ENCODE peak calls at places on chromosome 14, in four cellular contexts. N is tibial artery, R is brain microvascular endothelial cell, W is stomach. E is an unnamed sample.
A peak's percentile ranks its signal among the peaks of the same experiment; 100 is the strongest.

GRCh38 chr14:32397871-32398640 is 69.0 kb downstream of the AKAP6 start:
- DNase-seq in N (no peak), R (no peak), W (no peak), E (no peak)

GRCh38 chr14:103155013-103155412 is 31.8 kb downstream of the TNFAIP2 start:
- DNase-seq in N (peak; percentile 88), R (no peak), W (peak; percentile 52), E (peak; percentile 21)

GRCh38 chr14:105097797-105098127 is 32.5 kb upstream of the GPR132 start:
- DNase-seq in N (no peak), R (no peak), W (no peak), E (peak; percentile 56)

GRCh38 chr14:36300337-36300736 is 20.1 kb downstream of the MBIP start:
- DNase-seq in N (no peak), R (no peak), W (no peak), E (no peak)

GRCh38 chr14:90344920-90345557 is 13.3 kb upstream of the NRDE2 start:
- DNase-seq in N (no peak), R (no peak), W (no peak), E (no peak)

GRCh38 chr14:38357557-38357956 is 101.7 kb upstream of the CLEC14A start:
- DNase-seq in N (no peak), R (peak; percentile 59), W (no peak), E (no peak)

GRCh38 chr14:22978487-22978837 is 3.9 kb downstream of the AJUBA start:
- DNase-seq in N (no peak), R (no peak), W (no peak), E (no peak)

GRCh38 chr14:75279739-75280447 is 1.3 kb downstream of the FOS start:
- DNase-seq in N (peak; percentile 75), R (no peak), W (no peak), E (no peak)

GRCh38 chr14:70571139-70571538 is 29.3 kb downstream of the MED6 start:
- DNase-seq in N (no peak), R (no peak), W (no peak), E (no peak)

GRCh38 chr14:50053935-50054334 is 62.4 kb downstream of the VCPKMT start:
- DNase-seq in N (no peak), R (no peak), W (no peak), E (no peak)
- H3K36me3 ChIP-seq in N (no peaks in the 10 kb centered on the region), R (no peaks in the 10 kb centered on the region), W (no peaks in the 10 kb centered on the region), E (no peaks in the 10 kb centered on the region)

DNA sequence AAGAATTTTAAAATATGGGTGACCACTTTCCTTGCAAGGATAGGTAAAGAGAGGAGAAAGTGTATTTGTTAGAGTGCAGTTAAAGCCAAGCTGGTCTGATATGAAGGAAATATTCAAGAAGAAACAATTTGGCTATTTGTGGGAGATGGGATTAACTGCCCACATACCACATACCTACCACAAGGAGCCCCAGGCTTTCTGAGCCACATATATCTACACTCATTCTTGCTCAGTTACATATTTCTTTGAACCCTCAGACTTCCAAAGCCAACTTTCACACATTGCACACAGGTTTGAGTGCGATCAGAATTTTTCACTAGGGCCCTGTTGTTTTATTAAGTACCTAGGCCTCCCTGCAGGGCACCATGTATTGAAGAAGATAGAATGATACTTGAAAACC is 330.2 kb downstream of the ZFP36L1 start:
- DNase-seq in N (no peak), R (no peak), W (no peak), E (no peak)
- TF ChIP-seq CTCF in N (no peak), R (peak; percentile 49), W (no peak), E (no peak)

GRCh38 chr14:100774164-100774537 is 47.5 kb downstream of the DLK1 start:
- DNase-seq in N (peak; percentile 34), R (no peak), W (peak; percentile 20), E (no peak)

GRCh38 chr14:100775831-100776591 is 49.3 kb downstream of the DLK1 start:
- DNase-seq in N (peak; percentile 41), R (peak; percentile 57), W (peak; percentile 23), E (no peak)

GRCh38 chr14:100773331-100774163 is 46.9 kb downstream of the DLK1 start:
- DNase-seq in N (peak; percentile 39), R (no peak), W (peak; percentile 14), E (no peak)

GRCh38 chr14:100776681-100777365 is 49.1 kb upstream of the MEG3 start:
- DNase-seq in N (peak; percentile 42), R (no peak), W (peak; percentile 14), E (peak; percentile 28)

GRCh38 chr14:100775351-100775830 is 48.7 kb downstream of the DLK1 start:
- DNase-seq in N (peak; percentile 21), R (no peak), W (no peak), E (peak; percentile 22)
- H3K36me3 ChIP-seq in N (no peaks in the 10 kb centered on the region), R (no peaks in the 10 kb centered on the region), W (no peaks in the 10 kb centered on the region), E (no peaks in the 10 kb centered on the region)

DNA sequence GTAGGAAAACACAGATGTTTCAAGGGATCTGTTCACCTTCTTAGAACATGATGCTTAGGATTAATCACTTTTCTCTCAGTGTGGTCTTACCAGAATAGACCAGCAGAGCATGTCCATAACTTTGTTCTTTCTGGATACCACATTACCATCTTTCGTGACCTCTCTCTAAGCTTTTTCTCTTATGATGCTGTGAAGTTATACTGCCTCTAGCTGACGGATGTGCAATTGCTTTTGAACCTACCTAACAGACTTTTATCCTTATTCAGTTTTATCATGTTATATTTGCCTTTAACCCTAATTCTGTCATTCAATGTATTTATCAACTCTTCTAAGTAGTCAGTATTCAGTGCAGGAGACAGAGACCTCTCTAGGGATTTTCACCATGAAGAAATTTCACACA is 246.7 kb downstream of the DACT1 start:
- DNase-seq in N (no peak), R (no peak), W (no peak), E (no peak)
- TF ChIP-seq CTCF in N (peak; percentile 18), R (peak; percentile 17), W (no peak), E (no peak)

GRCh38 chr14:92686411-92686762 is 62.0 kb downstream of the LGMN start:
- DNase-seq in N (no peak), R (no peak), W (no peak), E (no peak)

GRCh38 chr14:92686763-92687427 is 61.5 kb downstream of the LGMN start:
- DNase-seq in N (peak; percentile 87), R (peak; percentile 51), W (peak; percentile 86), E (peak; percentile 86)

GRCh38 chr14:92688434-92689375 is 59.7 kb downstream of the LGMN start:
- DNase-seq in N (no peak), R (no peak), W (peak; percentile 49), E (no peak)

GRCh38 chr14:92685784-92686355 is 62.6 kb downstream of the LGMN start:
- DNase-seq in N (no peak), R (no peak), W (no peak), E (no peak)

GRCh38 chr14:92687681-92688433 is 60.6 kb downstream of the LGMN start:
- DNase-seq in N (peak; percentile 81), R (no peak), W (peak; percentile 62), E (no peak)
- H3K36me3 ChIP-seq in N (peaks cover 9% of the 10 kb centered on the region), R (no peaks in the 10 kb centered on the region), W (peaks cover 6% of the 10 kb centered on the region), E (peaks cover 10% of the 10 kb centered on the region)

GRCh38 chr14:100246809-100247428 is 8.0 kb downstream of the YY1 start:
- DNase-seq in N (no peak), R (no peak), W (no peak), E (no peak)
- TF ChIP-seq CTCF in N (peak; percentile 38), R (peak; percentile 71), W (peak; percentile 52), E (peak; percentile 57)